ENCODE peak calls at places on chromosome 22, in seven cellular contexts. O is stimulated activated CD4-positive, alpha-beta T cell treated with anti-CD3 and anti-CD28 coated beads, Interleukin-4, amount 100 ng/mL, for 24 hours; K is NCI-H2107; U is COR-L47; G is posterior vena cava; W is left ventricle myocardium inferior; C is activated CD4-positive, alpha-beta T cell treated with anti-CD3 and anti-CD28 coated beads, Interleukin-2, amount 50 U/mL, for 48 hours. Y is an unnamed sample.

GRCh38 chr22:22037229-22037628 is 54.6 kb upstream of the TOP3B start:
- DNase-seq in O (no peak), K (no peak), U (no peak), G (no peak), W (no peak), C (no peak), Y (no peak)

GRCh38 chr22:39215070-39215396 is 29.7 kb downstream of the PDGFB start:
- DNase-seq in O (no peak), K (no peak), U (no peak), G (no peak), W (no peak), C (no peak), Y (no peak)

GRCh38 chr22:17772249-17772962 is 1.9 kb downstream of the BID start:
- DNase-seq in O (no peak), K (no peak), U (no peak), G (no peak), W (no peak), C (no peak), Y (peak; percentile 95)

GRCh38 chr22:21981874-21982273 is 713 bp downstream of the TOP3B start:
- DNase-seq in O (no peak), K (no peak), U (no peak), G (no peak), W (no peak), C (no peak), Y (peak; percentile 68)

GRCh38 chr22:32723632-32724031 is 77.9 kb upstream of the TIMP3 start:
- DNase-seq in O (peak; percentile 35), K (no peak), U (no peak), G (peak; percentile 94), W (peak; percentile 72), C (peak; percentile 49), Y (peak; percentile 89)

GRCh38 chr22:41808400-41808799 is 7.9 kb downstream of the CCDC134 start:
- DNase-seq in O (no peak), K (no peak), U (no peak), G (no peak), W (no peak), C (no peak), Y (no peak)

GRCh38 chr22:35914357-35914664 is 114.3 kb downstream of the RBFOX2 start:
- DNase-seq in O (no peak), K (no peak), U (no peak), G (no peak), W (no peak), C (no peak), Y (no peak)

GRCh38 chr22:42164901-42165300 is 34.3 kb upstream of the CYP2D6 start:
- DNase-seq in O (no peak), K (no peak), U (no peak), G (no peak), W (no peak), C (no peak), Y (no peak)

GRCh38 chr22:30079952-30080533 is at the start of gene HORMAD2:
- DNase-seq in O (no peak), K (no peak), U (no peak), G (peak; percentile 83), W (no peak), C (no peak), Y (peak; percentile 82)

GRCh38 chr22:44952863-44953790 is 56.7 kb downstream of the PHF21B start:
- DNase-seq in O (no peak), K (no peak), U (no peak), G (no peak), W (no peak), C (no peak), Y (no peak)

GRCh38 chr22:29641052-29641780 is 37.8 kb downstream of the NF2 start:
- DNase-seq in O (no peak), K (no peak), U (no peak), G (no peak), W (no peak), C (no peak), Y (no peak)

GRCh38 chr22:37284126-37284806 is 2.0 kb downstream of the CYTH4 start:
- DNase-seq in O (no peak), K (no peak), U (no peak), G (no peak), W (no peak), C (no peak), Y (peak; percentile 70)

GRCh38 chr22:31144223-31144622 is 3.9 kb upstream of the PLA2G3 start:
- DNase-seq in O (no peak), K (no peak), U (no peak), G (no peak), W (no peak), C (no peak), Y (no peak)

GRCh38 chr22:35631597-35631996 is 14.5 kb upstream of the MB start:
- DNase-seq in O (peak; percentile 33), K (no peak), U (peak; percentile 24), G (peak; percentile 78), W (no peak), C (peak; percentile 61), Y (no peak)

GRCh38 chr22:22394589-22394988 is 114.0 kb downstream of the ZNF280B start:
- DNase-seq in O (no peak), K (no peak), U (no peak), G (no peak), W (no peak), C (no peak), Y (no peak)

GRCh38 chr22:19132693-19133400 is 1.7 kb downstream of the TSSK2 start:
- DNase-seq in O (no peak), K (no peak), U (no peak), G (no peak), W (no peak), C (no peak), Y (peak; percentile 61)

GRCh38 chr22:36328635-36329216 is 59.0 kb downstream of the MYH9 start:
- DNase-seq in O (peak; percentile 39), K (no peak), U (no peak), G (peak; percentile 91), W (peak; percentile 63), C (peak; percentile 58), Y (peak; percentile 85)

GRCh38 chr22:33832558-33833151 is 87.6 kb downstream of the LARGE1 start:
- DNase-seq in O (no peak), K (no peak), U (no peak), G (no peak), W (peak; percentile 50), C (no peak), Y (peak; percentile 30)

GRCh38 chr22:32527756-32528155 is 53.1 kb downstream of the FBXO7 start:
- DNase-seq in O (no peak), K (no peak), U (no peak), G (no peak), W (no peak), C (no peak), Y (no peak)

GRCh38 chr22:22086501-22087158 is 104.0 kb upstream of the TOP3B start:
- DNase-seq in O (no peak), K (no peak), U (no peak), G (no peak), W (no peak), C (no peak), Y (peak; percentile 37)

GRCh38 chr22:32810241-32811133 is 9.0 kb downstream of the TIMP3 start:
- DNase-seq in O (no peak), K (no peak), U (no peak), G (no peak), W (no peak), C (no peak), Y (no peak)

GRCh38 chr22:40218723-40219294 is 41.1 kb downstream of the TNRC6B start:
- DNase-seq in O (no peak), K (no peak), U (no peak), G (no peak), W (no peak), C (no peak), Y (no peak)

GRCh38 chr22:39598017-39598965 is 27.7 kb downstream of the CACNA1I start:
- DNase-seq in O (peak; percentile 73), K (no peak), U (no peak), G (no peak), W (no peak), C (peak; percentile 88), Y (peak; percentile 63)

GRCh38 chr22:41403532-41404318 is 22.0 kb downstream of the TEF start:
- DNase-seq in O (peak; percentile 88), K (peak; percentile 35), U (peak; percentile 86), G (peak; percentile 97), W (peak; percentile 91), C (peak; percentile 89), Y (peak; percentile 100)

GRCh38 chr22:37231406-37232139 is 12.5 kb downstream of the RAC2 start:
- DNase-seq in O (peak; percentile 55), K (no peak), U (no peak), G (peak; percentile 73), W (no peak), C (peak; percentile 66), Y (peak; percentile 35)

GRCh38 chr22:29479417-29480261 is at the start of gene NEFH:
- DNase-seq in O (no peak), K (no peak), U (peak; percentile 50), G (no peak), W (no peak), C (no peak), Y (peak; percentile 79)

GRCh38 chr22:26287382-26288228 is 118.3 kb downstream of the SEZ6L start:
- DNase-seq in O (no peak), K (no peak), U (no peak), G (no peak), W (no peak), C (no peak), Y (no peak)

GRCh38 chr22:19868773-19869471 is 14.2 kb upstream of the GNB1L start:
- DNase-seq in O (no peak), K (no peak), U (no peak), G (peak; percentile 68), W (peak; percentile 6), C (no peak), Y (peak; percentile 60)

GRCh38 chr22:46044718-46045458 is 67.9 kb upstream of the WNT7B start:
- DNase-seq in O (peak; percentile 41), K (no peak), U (no peak), G (peak; percentile 85), W (peak; percentile 60), C (no peak), Y (peak; percentile 92)

GRCh38 chr22:32444068-32444467 is 20.2 kb downstream of the BPIFC start:
- DNase-seq in O (no peak), K (no peak), U (peak; percentile 37), G (no peak), W (no peak), C (peak; percentile 9), Y (no peak)

GRCh38 chr22:37020192-37020479 is 594 bp downstream of the MPST start:
- DNase-seq in O (no peak), K (no peak), U (no peak), G (no peak), W (no peak), C (no peak), Y (peak; percentile 96)

GRCh38 chr22:29454186-29454745 is 15.9 kb downstream of the RFPL1 start:
- DNase-seq in O (no peak), K (no peak), U (no peak), G (no peak), W (no peak), C (no peak), Y (no peak)

GRCh38 chr22:47320560-47320959 is 558.1 kb downstream of the TBC1D22A start:
- DNase-seq in O (no peak), K (no peak), U (no peak), G (no peak), W (no peak), C (no peak), Y (no peak)

GRCh38 chr22:45997775-45998637 is 21.0 kb upstream of the WNT7B start:
- DNase-seq in O (no peak), K (no peak), U (no peak), G (peak; percentile 81), W (peak; percentile 24), C (no peak), Y (peak; percentile 95)

GRCh38 chr22:17140826-17141771 is 18.0 kb downstream of the HDHD5 start:
- DNase-seq in O (no peak), K (no peak), U (no peak), G (peak; percentile 72), W (no peak), C (no peak), Y (no peak)